ENCODE peak calls at places on chromosomes 4 and X, in five cellular contexts. One of them, this sample, is unnamed.

GRCh38 chr4:185019451-185020292 is 1.4 kb downstream of the HELT start:
- DNase-seq in NCI-H1092: no peak
- DNase-seq in NCI-H2029: no peak
- DNase-seq in HS-5: no peak
- DNase-seq in ureter: no peak
- DNase-seq in this sample: peak

GRCh38 chr4:1459081-1459480 is 52.8 kb upstream of the NKX1-1 start:
- DNase-seq in NCI-H1092: no peak
- DNase-seq in NCI-H2029: no peak
- DNase-seq in HS-5: no peak
- DNase-seq in ureter: no peak
- DNase-seq in this sample: no peak

GRCh38 chr4:1451752-1452122 is 45.5 kb upstream of the NKX1-1 start:
- DNase-seq in NCI-H1092: no peak
- DNase-seq in NCI-H2029: no peak
- DNase-seq in HS-5: no peak
- DNase-seq in ureter: no peak
- DNase-seq in this sample: no peak

GRCh38 chrX:17242470-17242869 is 132.5 kb upstream of the NHS start:
- DNase-seq in NCI-H1092: peak
- DNase-seq in NCI-H2029: peak
- DNase-seq in HS-5: peak
- DNase-seq in ureter: peak
- DNase-seq in this sample: peak

GRCh38 chr4:176538217-176538925 is 218.6 kb downstream of the SPCS3 start:
- DNase-seq in NCI-H1092: no peak
- DNase-seq in NCI-H2029: no peak
- DNase-seq in HS-5: peak
- DNase-seq in ureter: no peak
- DNase-seq in this sample: no peak

GRCh38 chrX:44842555-44843317 is 1.1 kb upstream of the DUSP21 start:
- DNase-seq in NCI-H1092: no peak
- DNase-seq in NCI-H2029: no peak
- DNase-seq in HS-5: no peak
- DNase-seq in ureter: no peak
- DNase-seq in this sample: no peak

GRCh38 chr4:186134254-186134653 is 29.8 kb downstream of the FAM149A start:
- DNase-seq in NCI-H1092: no peak
- DNase-seq in NCI-H2029: no peak
- DNase-seq in HS-5: no peak
- DNase-seq in ureter: no peak
- DNase-seq in this sample: no peak

GRCh38 chrX:68842781-68843581 is 14.2 kb downstream of the EFNB1 start:
- DNase-seq in NCI-H1092: no peak
- DNase-seq in NCI-H2029: peak
- DNase-seq in HS-5: no peak
- DNase-seq in ureter: no peak
- DNase-seq in this sample: no peak

GRCh38 chr4:1501754-1502500 is 95.7 kb upstream of the NKX1-1 start:
- DNase-seq in NCI-H1092: no peak
- DNase-seq in NCI-H2029: no peak
- DNase-seq in HS-5: no peak
- DNase-seq in ureter: no peak
- DNase-seq in this sample: peak

GRCh38 chr4:1293981-1294380 is 4.3 kb downstream of the MAEA start:
- DNase-seq in NCI-H1092: no peak
- DNase-seq in NCI-H2029: no peak
- DNase-seq in HS-5: no peak
- DNase-seq in ureter: no peak
- DNase-seq in this sample: no peak

GRCh38 chrX:68732906-68733493 is 85.5 kb downstream of the STARD8 start:
- DNase-seq in NCI-H1092: peak
- DNase-seq in NCI-H2029: no peak
- DNase-seq in HS-5: no peak
- DNase-seq in ureter: peak
- DNase-seq in this sample: peak

GRCh38 chr4:90951037-90951436 is 823.8 kb downstream of the CCSER1 start:
- DNase-seq in NCI-H1092: no peak
- DNase-seq in NCI-H2029: peak
- DNase-seq in HS-5: peak
- DNase-seq in ureter: no peak
- DNase-seq in this sample: peak

GRCh38 chr4:40516651-40517050 is 113.0 kb downstream of the RBM47 start:
- DNase-seq in NCI-H1092: no peak
- DNase-seq in NCI-H2029: no peak
- DNase-seq in HS-5: no peak
- DNase-seq in ureter: no peak
- DNase-seq in this sample: no peak

GRCh38 chr4:185634066-185634652 is 98.9 kb upstream of the PDLIM3 start:
- DNase-seq in NCI-H1092: no peak
- DNase-seq in NCI-H2029: no peak
- DNase-seq in HS-5: no peak
- DNase-seq in ureter: no peak
- DNase-seq in this sample: no peak

GRCh38 chr4:2335729-2336101 is 73.8 kb upstream of the MXD4 start:
- DNase-seq in NCI-H1092: no peak
- DNase-seq in NCI-H2029: no peak
- DNase-seq in HS-5: no peak
- DNase-seq in ureter: no peak
- DNase-seq in this sample: no peak

GRCh38 chr4:40585201-40585789 is 44.4 kb downstream of the RBM47 start:
- DNase-seq in NCI-H1092: no peak
- DNase-seq in NCI-H2029: no peak
- DNase-seq in HS-5: no peak
- DNase-seq in ureter: no peak
- DNase-seq in this sample: no peak

GRCh38 chr4:78710536-78710935 is 65.6 kb upstream of the BMP2K start:
- DNase-seq in NCI-H1092: no peak
- DNase-seq in NCI-H2029: no peak
- DNase-seq in HS-5: peak
- DNase-seq in ureter: no peak
- DNase-seq in this sample: no peak

GRCh38 chr4:5424211-5424610 is 284.1 kb downstream of the EVC2 start:
- DNase-seq in NCI-H1092: no peak
- DNase-seq in NCI-H2029: no peak
- DNase-seq in HS-5: no peak
- DNase-seq in ureter: peak
- DNase-seq in this sample: no peak

GRCh38 chr4:159042097-159042605 is 60.7 kb upstream of the RAPGEF2 start:
- DNase-seq in NCI-H1092: peak
- DNase-seq in NCI-H2029: no peak
- DNase-seq in HS-5: no peak
- DNase-seq in ureter: no peak
- DNase-seq in this sample: no peak

GRCh38 chrX:101206471-101206870 is 13.1 kb upstream of the DRP2 start:
- DNase-seq in NCI-H1092: no peak
- DNase-seq in NCI-H2029: no peak
- DNase-seq in HS-5: no peak
- DNase-seq in ureter: no peak
- DNase-seq in this sample: no peak

GRCh38 chrX:21926527-21927278 is 13.8 kb upstream of the SMS start:
- DNase-seq in NCI-H1092: no peak
- DNase-seq in NCI-H2029: no peak
- DNase-seq in HS-5: peak
- DNase-seq in ureter: no peak
- DNase-seq in this sample: no peak

GRCh38 chrX:119272882-119273806 is 37.1 kb downstream of the PGRMC1 start:
- DNase-seq in NCI-H1092: no peak
- DNase-seq in NCI-H2029: no peak
- DNase-seq in HS-5: no peak
- DNase-seq in ureter: no peak
- DNase-seq in this sample: no peak

GRCh38 chr4:40289366-40290188 is 45.6 kb upstream of the CHRNA9 start:
- DNase-seq in NCI-H1092: no peak
- DNase-seq in NCI-H2029: no peak
- DNase-seq in HS-5: no peak
- DNase-seq in ureter: no peak
- DNase-seq in this sample: peak

GRCh38 chrX:97628807-97629596 is 745.3 kb downstream of the RPA4 start:
- DNase-seq in NCI-H1092: no peak
- DNase-seq in NCI-H2029: no peak
- DNase-seq in HS-5: no peak
- DNase-seq in ureter: no peak
- DNase-seq in this sample: no peak

GRCh38 chr4:155026715-155027114 is 181.7 kb upstream of the NPY2R start:
- DNase-seq in NCI-H1092: no peak
- DNase-seq in NCI-H2029: no peak
- DNase-seq in HS-5: no peak
- DNase-seq in ureter: no peak
- DNase-seq in this sample: no peak

GRCh38 chr4:32884198-32884597 is 2164.0 kb downstream of the PCDH7 start:
- DNase-seq in NCI-H1092: no peak
- DNase-seq in NCI-H2029: no peak
- DNase-seq in HS-5: no peak
- DNase-seq in ureter: no peak
- DNase-seq in this sample: no peak